ENCODE peak calls at places on chromosome 22, in six cellular contexts. R, Q, W, P, U and S are unnamed samples.

GRCh38 chr22:27801197-27801615 is 350 bp downstream of the MN1 start:
- DNase-seq in R (peak; percentile 67), Q (peak; percentile 31), W (peak; percentile 78), P (no peak), U (peak; percentile 61), S (peak; percentile 54)

GRCh38 chr22:37254867-37255233 is 10.8 kb upstream of the RAC2 start:
- DNase-seq in R (no peak), Q (no peak), W (no peak), P (peak; percentile 96), U (peak; percentile 91), S (peak; percentile 74)

GRCh38 chr22:33920927-33921575 is 775 bp upstream of the LARGE1 start:
- DNase-seq in R (peak; percentile 95), Q (peak; percentile 92), W (peak; percentile 92), P (peak; percentile 88), U (peak; percentile 93), S (peak; percentile 91)

GRCh38 chr22:19631899-19632670 is 82.2 kb upstream of the SEPTIN5 start:
- DNase-seq in R (no peak), Q (peak; percentile 25), W (no peak), P (peak; percentile 34), U (peak; percentile 69), S (peak; percentile 63)

GRCh38 chr22:42945736-42946135 is 69.2 kb downstream of the PACSIN2 start:
- DNase-seq in R (no peak), Q (no peak), W (no peak), P (no peak), U (no peak), S (no peak)

GRCh38 chr22:44159230-44159629 is 21.5 kb upstream of the PARVG start:
- DNase-seq in R (no peak), Q (no peak), W (no peak), P (no peak), U (peak; percentile 7), S (no peak)

GRCh38 chr22:44439356-44440223 is 58.4 kb downstream of the RTL6 start:
- DNase-seq in R (no peak), Q (no peak), W (no peak), P (no peak), U (no peak), S (no peak)

GRCh38 chr22:45511847-45512261 is 9.2 kb downstream of the FBLN1 start:
- DNase-seq in R (no peak), Q (no peak), W (no peak), P (no peak), U (no peak), S (no peak)

GRCh38 chr22:22825213-22825593 is 62.4 kb upstream of the IGLL5 start:
- DNase-seq in R (no peak), Q (no peak), W (no peak), P (no peak), U (no peak), S (no peak)

GRCh38 chr22:39528080-39528661 is 4.4 kb downstream of the RPS19BP1 start:
- DNase-seq in R (no peak), Q (no peak), W (no peak), P (no peak), U (no peak), S (no peak)

GRCh38 chr22:39185601-39186012 is 33.1 kb upstream of the CBX7 start:
- DNase-seq in R (no peak), Q (no peak), W (no peak), P (no peak), U (peak; percentile 34), S (peak; percentile 59)

GRCh38 chr22:24683671-24684070 is 80.7 kb downstream of the GGT1 start:
- DNase-seq in R (no peak), Q (no peak), W (no peak), P (no peak), U (peak; percentile 26), S (no peak)

GRCh38 chr22:45426387-45426786 is 12.9 kb downstream of the RIBC2 start:
- DNase-seq in R (no peak), Q (no peak), W (peak; percentile 40), P (no peak), U (no peak), S (no peak)

GRCh38 chr22:45771711-45772110 is 100.1 kb downstream of the ATXN10 start:
- DNase-seq in R (no peak), Q (no peak), W (no peak), P (no peak), U (no peak), S (no peak)